ENCODE peak calls at places on chromosomes 12 and 14, in five cellular contexts. One of them, this sample, is unnamed.
A peak's percentile ranks its signal among the peaks of the same experiment; 100 is the strongest.

GRCh38 chr14:24605435-24606190 is 3.9 kb downstream of the GZMH start:
- DNase-seq in GM03348: peak; percentile 46
- DNase-seq in stromal cell of bone marrow: no peak
- DNase-seq in stimulated activated CD4-positive, alpha-beta T cell treated with anti-CD3 and anti-CD28 coated beads, Interleukin-1b, Interleukin-23, amount 100 ng/mL, for 1 hour: peak; percentile 31
- DNase-seq in GM18507: peak; percentile 51
- DNase-seq in this sample: no peak

GRCh38 chr12:71584356-71584755 is 79.3 kb downstream of the ZFC3H1 start:
- DNase-seq in stimulated activated CD4-positive, alpha-beta T cell treated with anti-CD3 and anti-CD28 coated beads, Interleukin-1b, Interleukin-23, amount 100 ng/mL, for 1 hour: no peak
- DNase-seq in stromal cell of bone marrow: no peak
- DNase-seq in GM03348: no peak
- DNase-seq in GM18507: no peak
- DNase-seq in this sample: no peak

GRCh38 chr12:2395352-2395977 is 342.7 kb downstream of the CACNA1C start:
- DNase-seq in GM03348: peak; percentile 56
- DNase-seq in GM18507: peak; percentile 29
- DNase-seq in stimulated activated CD4-positive, alpha-beta T cell treated with anti-CD3 and anti-CD28 coated beads, Interleukin-1b, Interleukin-23, amount 100 ng/mL, for 1 hour: no peak
- DNase-seq in stromal cell of bone marrow: no peak
- DNase-seq in this sample: no peak

GRCh38 chr12:33588082-33588712 is 148.6 kb upstream of the SYT10 start:
- DNase-seq in GM03348: no peak
- DNase-seq in stimulated activated CD4-positive, alpha-beta T cell treated with anti-CD3 and anti-CD28 coated beads, Interleukin-1b, Interleukin-23, amount 100 ng/mL, for 1 hour: no peak
- DNase-seq in stromal cell of bone marrow: peak; percentile 88
- DNase-seq in GM18507: no peak
- DNase-seq in this sample: peak; percentile 91

GRCh38 chr12:68434391-68435007 is 102.3 kb upstream of the MDM1 start:
- DNase-seq in stromal cell of bone marrow: no peak
- DNase-seq in stimulated activated CD4-positive, alpha-beta T cell treated with anti-CD3 and anti-CD28 coated beads, Interleukin-1b, Interleukin-23, amount 100 ng/mL, for 1 hour: no peak
- DNase-seq in GM18507: no peak
- DNase-seq in GM03348: no peak
- DNase-seq in this sample: no peak

GRCh38 chr12:43896496-43896895 is 60.6 kb downstream of the TMEM117 start:
- DNase-seq in GM18507: no peak
- DNase-seq in stromal cell of bone marrow: no peak
- DNase-seq in GM03348: no peak
- DNase-seq in stimulated activated CD4-positive, alpha-beta T cell treated with anti-CD3 and anti-CD28 coated beads, Interleukin-1b, Interleukin-23, amount 100 ng/mL, for 1 hour: no peak
- DNase-seq in this sample: no peak

GRCh38 chr14:20434701-20435453 is 1.1 kb downstream of the KLHL33 start:
- DNase-seq in stimulated activated CD4-positive, alpha-beta T cell treated with anti-CD3 and anti-CD28 coated beads, Interleukin-1b, Interleukin-23, amount 100 ng/mL, for 1 hour: no peak
- DNase-seq in stromal cell of bone marrow: no peak
- DNase-seq in GM18507: no peak
- DNase-seq in GM03348: peak; percentile 45
- DNase-seq in this sample: no peak

GRCh38 chr14:54440037-54440436 is 1.1 kb downstream of the CNIH1 start:
- DNase-seq in GM03348: no peak
- DNase-seq in GM18507: no peak
- DNase-seq in stromal cell of bone marrow: no peak
- DNase-seq in stimulated activated CD4-positive, alpha-beta T cell treated with anti-CD3 and anti-CD28 coated beads, Interleukin-1b, Interleukin-23, amount 100 ng/mL, for 1 hour: no peak
- DNase-seq in this sample: no peak

GRCh38 chr12:106229036-106229591 is 18.7 kb downstream of the CKAP4 start:
- DNase-seq in GM18507: no peak
- DNase-seq in stromal cell of bone marrow: no peak
- DNase-seq in GM03348: no peak
- DNase-seq in stimulated activated CD4-positive, alpha-beta T cell treated with anti-CD3 and anti-CD28 coated beads, Interleukin-1b, Interleukin-23, amount 100 ng/mL, for 1 hour: no peak
- DNase-seq in this sample: no peak

GRCh38 chr12:43306066-43306465 is 245.9 kb downstream of the ADAMTS20 start:
- DNase-seq in stimulated activated CD4-positive, alpha-beta T cell treated with anti-CD3 and anti-CD28 coated beads, Interleukin-1b, Interleukin-23, amount 100 ng/mL, for 1 hour: no peak
- DNase-seq in stromal cell of bone marrow: peak; percentile 75
- DNase-seq in GM18507: no peak
- DNase-seq in GM03348: peak; percentile 81
- DNase-seq in this sample: peak; percentile 90

GRCh38 chr12:15684896-15685658 is 104.1 kb downstream of the EPS8 start:
- DNase-seq in GM18507: no peak
- DNase-seq in stromal cell of bone marrow: no peak
- DNase-seq in GM03348: no peak
- DNase-seq in stimulated activated CD4-positive, alpha-beta T cell treated with anti-CD3 and anti-CD28 coated beads, Interleukin-1b, Interleukin-23, amount 100 ng/mL, for 1 hour: no peak
- DNase-seq in this sample: no peak

GRCh38 chr14:74587363-74587707 is 24.7 kb downstream of the LTBP2 start:
- DNase-seq in GM03348: no peak
- DNase-seq in stromal cell of bone marrow: no peak
- DNase-seq in stimulated activated CD4-positive, alpha-beta T cell treated with anti-CD3 and anti-CD28 coated beads, Interleukin-1b, Interleukin-23, amount 100 ng/mL, for 1 hour: no peak
- DNase-seq in GM18507: no peak
- DNase-seq in this sample: no peak

GRCh38 chr14:36424478-36425102 is 95.4 kb downstream of the NKX2-1 start:
- DNase-seq in stimulated activated CD4-positive, alpha-beta T cell treated with anti-CD3 and anti-CD28 coated beads, Interleukin-1b, Interleukin-23, amount 100 ng/mL, for 1 hour: no peak
- DNase-seq in GM03348: no peak
- DNase-seq in GM18507: no peak
- DNase-seq in stromal cell of bone marrow: no peak
- DNase-seq in this sample: no peak

GRCh38 chr12:7146228-7146627 is 16.1 kb downstream of the CLSTN3 start:
- DNase-seq in stromal cell of bone marrow: no peak
- DNase-seq in GM03348: no peak
- DNase-seq in GM18507: no peak
- DNase-seq in stimulated activated CD4-positive, alpha-beta T cell treated with anti-CD3 and anti-CD28 coated beads, Interleukin-1b, Interleukin-23, amount 100 ng/mL, for 1 hour: no peak
- DNase-seq in this sample: no peak

GRCh38 chr14:104341532-104342434 is 203.4 kb downstream of the KIF26A start:
- DNase-seq in stimulated activated CD4-positive, alpha-beta T cell treated with anti-CD3 and anti-CD28 coated beads, Interleukin-1b, Interleukin-23, amount 100 ng/mL, for 1 hour: no peak
- DNase-seq in GM18507: no peak
- DNase-seq in GM03348: peak; percentile 39
- DNase-seq in stromal cell of bone marrow: no peak
- DNase-seq in this sample: no peak

GRCh38 chr12:116697305-116698130 is 40.4 kb downstream of the SPRING1 start:
- DNase-seq in stimulated activated CD4-positive, alpha-beta T cell treated with anti-CD3 and anti-CD28 coated beads, Interleukin-1b, Interleukin-23, amount 100 ng/mL, for 1 hour: no peak
- DNase-seq in GM18507: no peak
- DNase-seq in stromal cell of bone marrow: no peak
- DNase-seq in GM03348: peak; percentile 33
- DNase-seq in this sample: no peak

GRCh38 chr12:107359382-107359781 is 266.0 kb upstream of the CRY1 start:
- DNase-seq in stromal cell of bone marrow: no peak
- DNase-seq in stimulated activated CD4-positive, alpha-beta T cell treated with anti-CD3 and anti-CD28 coated beads, Interleukin-1b, Interleukin-23, amount 100 ng/mL, for 1 hour: no peak
- DNase-seq in GM18507: no peak
- DNase-seq in GM03348: peak; percentile 62
- DNase-seq in this sample: peak; percentile 56

GRCh38 chr12:105676694-105677093 is 346.2 kb downstream of the C12orf75 start:
- DNase-seq in GM18507: no peak
- DNase-seq in GM03348: no peak
- DNase-seq in stimulated activated CD4-positive, alpha-beta T cell treated with anti-CD3 and anti-CD28 coated beads, Interleukin-1b, Interleukin-23, amount 100 ng/mL, for 1 hour: no peak
- DNase-seq in stromal cell of bone marrow: no peak
- DNase-seq in this sample: no peak

GRCh38 chr12:5248230-5248629 is 183.7 kb upstream of the NTF3 start:
- DNase-seq in GM18507: no peak
- DNase-seq in GM03348: no peak
- DNase-seq in stromal cell of bone marrow: no peak
- DNase-seq in stimulated activated CD4-positive, alpha-beta T cell treated with anti-CD3 and anti-CD28 coated beads, Interleukin-1b, Interleukin-23, amount 100 ng/mL, for 1 hour: no peak
- DNase-seq in this sample: no peak

GRCh38 chr14:68977741-68978549 is 1.2 kb downstream of the ACTN1 start:
- DNase-seq in GM03348: peak; percentile 92
- DNase-seq in stromal cell of bone marrow: peak; percentile 76
- DNase-seq in GM18507: no peak
- DNase-seq in stimulated activated CD4-positive, alpha-beta T cell treated with anti-CD3 and anti-CD28 coated beads, Interleukin-1b, Interleukin-23, amount 100 ng/mL, for 1 hour: no peak
- DNase-seq in this sample: peak; percentile 72

GRCh38 chr12:52740591-52740990 is 36.6 kb downstream of the KRT76 start:
- DNase-seq in GM18507: no peak
- DNase-seq in GM03348: no peak
- DNase-seq in stromal cell of bone marrow: no peak
- DNase-seq in stimulated activated CD4-positive, alpha-beta T cell treated with anti-CD3 and anti-CD28 coated beads, Interleukin-1b, Interleukin-23, amount 100 ng/mL, for 1 hour: no peak
- DNase-seq in this sample: no peak

GRCh38 chr14:77914073-77914721 is 114.3 kb downstream of the ADCK1 start:
- DNase-seq in GM03348: no peak
- DNase-seq in stimulated activated CD4-positive, alpha-beta T cell treated with anti-CD3 and anti-CD28 coated beads, Interleukin-1b, Interleukin-23, amount 100 ng/mL, for 1 hour: no peak
- DNase-seq in stromal cell of bone marrow: no peak
- DNase-seq in GM18507: no peak
- DNase-seq in this sample: no peak

GRCh38 chr12:111992464-111992863 is 20.5 kb downstream of the TMEM116 start:
- DNase-seq in GM18507: no peak
- DNase-seq in GM03348: no peak
- DNase-seq in stimulated activated CD4-positive, alpha-beta T cell treated with anti-CD3 and anti-CD28 coated beads, Interleukin-1b, Interleukin-23, amount 100 ng/mL, for 1 hour: no peak
- DNase-seq in stromal cell of bone marrow: no peak
- DNase-seq in this sample: no peak

GRCh38 chr12:26736563-26737486 is 96.2 kb downstream of the ITPR2 start:
- DNase-seq in stimulated activated CD4-positive, alpha-beta T cell treated with anti-CD3 and anti-CD28 coated beads, Interleukin-1b, Interleukin-23, amount 100 ng/mL, for 1 hour: no peak
- DNase-seq in GM03348: no peak
- DNase-seq in stromal cell of bone marrow: no peak
- DNase-seq in GM18507: no peak
- DNase-seq in this sample: no peak

GRCh38 chr14:69997849-69998248 is 118.6 kb downstream of the SMOC1 start:
- DNase-seq in GM18507: no peak
- DNase-seq in GM03348: no peak
- DNase-seq in stromal cell of bone marrow: peak; percentile 48
- DNase-seq in stimulated activated CD4-positive, alpha-beta T cell treated with anti-CD3 and anti-CD28 coated beads, Interleukin-1b, Interleukin-23, amount 100 ng/mL, for 1 hour: no peak
- DNase-seq in this sample: no peak

GRCh38 chr12:53182836-53183235 is 2.1 kb upstream of the CSAD start:
- DNase-seq in GM03348: no peak
- DNase-seq in GM18507: no peak
- DNase-seq in stimulated activated CD4-positive, alpha-beta T cell treated with anti-CD3 and anti-CD28 coated beads, Interleukin-1b, Interleukin-23, amount 100 ng/mL, for 1 hour: no peak
- DNase-seq in stromal cell of bone marrow: no peak
- DNase-seq in this sample: no peak

GRCh38 chr14:61192970-61193369 is 88.2 kb downstream of the TMEM30B start:
- DNase-seq in stimulated activated CD4-positive, alpha-beta T cell treated with anti-CD3 and anti-CD28 coated beads, Interleukin-1b, Interleukin-23, amount 100 ng/mL, for 1 hour: no peak
- DNase-seq in stromal cell of bone marrow: no peak
- DNase-seq in GM03348: peak; percentile 49
- DNase-seq in GM18507: no peak
- DNase-seq in this sample: no peak

GRCh38 chr14:100975668-100976067 is 72.1 kb upstream of the RTL1 start:
- DNase-seq in GM18507: no peak
- DNase-seq in stimulated activated CD4-positive, alpha-beta T cell treated with anti-CD3 and anti-CD28 coated beads, Interleukin-1b, Interleukin-23, amount 100 ng/mL, for 1 hour: no peak
- DNase-seq in stromal cell of bone marrow: no peak
- DNase-seq in GM03348: no peak
- DNase-seq in this sample: no peak

GRCh38 chr14:72636094-72636493 is 257.8 kb downstream of the DPF3 start:
- DNase-seq in stimulated activated CD4-positive, alpha-beta T cell treated with anti-CD3 and anti-CD28 coated beads, Interleukin-1b, Interleukin-23, amount 100 ng/mL, for 1 hour: no peak
- DNase-seq in stromal cell of bone marrow: no peak
- DNase-seq in GM03348: no peak
- DNase-seq in GM18507: no peak
- DNase-seq in this sample: peak; percentile 58

This sample was measured in HS-5.